ENCODE peak calls at places on chromosome 13, in nine cellular contexts. V is stimulated activated CD4-positive, alpha-beta T cell treated with anti-CD3 and anti-CD28 coated beads, Interleukin-4, amount 100 ng/mL, for 1 hour; O is SK-MEL-5; U is heart left ventricle; C is non-pigmented ciliary epithelial cell; L is GM19239; H is stimulated activated CD8-positive, alpha-beta memory T cell treated with anti-CD3 and anti-CD28 coated beads, Interleukin-4, amount 100 ng/mL, for 1 hour; Q is T-helper 1 cell; Y is OCI-M1. K is an unnamed sample.

GRCh38 chr13:110713642-110713952 is at the start of gene ING1:
- DNase-seq in V (no peak), O (no peak), U (no peak), C (no peak), L (no peak), H (no peak), Q (no peak), Y (no peak), K (no peak)

GRCh38 chr13:113499936-113500335 is 9.4 kb upstream of the DCUN1D2 start:
- DNase-seq in V (no peak), O (peak), U (no peak), C (no peak), L (no peak), H (no peak), Q (no peak), Y (no peak), K (no peak)

GRCh38 chr13:75749407-75749806 is 113.3 kb downstream of the LMO7 start:
- DNase-seq in V (no peak), O (no peak), U (no peak), C (no peak), L (no peak), H (no peak), Q (no peak), Y (no peak), K (no peak)

GRCh38 chr13:31011193-31011860 is 78.9 kb downstream of the TEX26 start:
- DNase-seq in V (no peak), O (no peak), U (no peak), C (no peak), L (no peak), H (no peak), Q (no peak), Y (no peak), K (no peak)

GRCh38 chr13:55615080-55615479 is 1525.6 kb upstream of the PRR20A start:
- DNase-seq in V (no peak), O (no peak), U (no peak), C (no peak), L (no peak), H (no peak), Q (no peak), Y (no peak), K (no peak)

GRCh38 chr13:46173656-46174055 is 8.3 kb downstream of the LCP1 start:
- DNase-seq in V (no peak), O (no peak), U (no peak), C (no peak), L (no peak), H (no peak), Q (no peak), Y (peak), K (no peak)

GRCh38 chr13:33186851-33187250 is 98.7 kb downstream of the STARD13 start:
- DNase-seq in V (no peak), O (no peak), U (no peak), C (peak), L (no peak), H (no peak), Q (no peak), Y (peak), K (no peak)

GRCh38 chr13:110410000-110410399 is 102.9 kb downstream of the COL4A2 start:
- DNase-seq in V (no peak), O (no peak), U (no peak), C (no peak), L (no peak), H (no peak), Q (no peak), Y (no peak), K (no peak)

GRCh38 chr13:27923794-27924528 is 4.2 kb downstream of the PDX1 start:
- DNase-seq in V (no peak), O (no peak), U (no peak), C (no peak), L (no peak), H (no peak), Q (no peak), Y (no peak), K (no peak)

GRCh38 chr13:40568672-40569350 is 97.6 kb downstream of the FOXO1 start:
- DNase-seq in V (no peak), O (no peak), U (no peak), C (no peak), L (no peak), H (no peak), Q (no peak), Y (no peak), K (no peak)

GRCh38 chr13:111123221-111123620 is 8.1 kb downstream of the ARHGEF7 start:
- DNase-seq in V (no peak), O (no peak), U (no peak), C (no peak), L (no peak), H (no peak), Q (no peak), Y (no peak), K (no peak)

GRCh38 chr13:80924596-80924995 is 583.7 kb upstream of the SPRY2 start:
- DNase-seq in V (no peak), O (no peak), U (no peak), C (peak), L (no peak), H (no peak), Q (no peak), Y (peak), K (no peak)

GRCh38 chr13:52454459-52454824 is 836 bp upstream of the CKAP2 start:
- DNase-seq in V (no peak), O (peak), U (no peak), C (no peak), L (peak), H (no peak), Q (no peak), Y (peak), K (no peak)

GRCh38 chr13:95956589-95957148 is 96.5 kb downstream of the UGGT2 start:
- DNase-seq in V (no peak), O (no peak), U (no peak), C (peak), L (no peak), H (no peak), Q (no peak), Y (peak), K (no peak)